ENCODE peak calls at places on chromosomes 12 and 14, in six cellular contexts. L is CD4-positive, alpha-beta T cell; J is endodermal cell; N is HCT116; K is lung; Z is thyroid gland. A is an unnamed sample. For H3K9me3, the result is how much of the 10 kb centered on the place peaks cover.

GRCh38 chr12:131466306-131466705 is 244.6 kb upstream of the SFSWAP start:
- DNase-seq in L (no peak), K (no peak), N (no peak), J (peak), Z (no peak), A (no peak)

GRCh38 chr14:74867673-74868072 is 8.3 kb downstream of the PROX2 start:
- DNase-seq in K (no peak), N (no peak), J (no peak), L (peak), Z (no peak), A (no peak)

GRCh38 chr12:56260380-56260779 is 2.2 kb upstream of the ANKRD52 start:
- DNase-seq in L (no peak), Z (no peak), K (no peak), J (no peak), N (no peak), A (no peak)

GRCh38 chr14:102917469-102918211 is 4.8 kb upstream of the AMN start:
- DNase-seq in N (peak), K (no peak), Z (peak), L (peak), J (peak), A (no peak)

GRCh38 chr14:90349729-90350128 is 18.0 kb upstream of the NRDE2 start:
- DNase-seq in N (no peak), Z (no peak), L (no peak), K (no peak), J (no peak), A (no peak)

GRCh38 chr12:14373202-14373601 is 7.7 kb downstream of the ATF7IP start:
- DNase-seq in L (no peak), Z (no peak), J (no peak), K (no peak), N (no peak), A (no peak)

GRCh38 chr14:69687963-69688649 is 76.7 kb downstream of the SUSD6 start:
- DNase-seq in Z (peak), K (no peak), L (no peak), J (no peak), N (no peak), A (no peak)

GRCh38 chr12:9115731-9116689 is at the start of gene A2M:
- DNase-seq in Z (no peak), K (no peak), L (no peak), N (no peak), J (no peak), A (no peak)

GRCh38 chr12:124518051-124518932 is 49.1 kb downstream of the NCOR2 start:
- DNase-seq in Z (peak), L (no peak), N (peak), J (peak), K (peak), A (peak)

GRCh38 chr12:50914872-50915484 is 37.4 kb upstream of the HIGD1C start:
- DNase-seq in Z (no peak), N (no peak), L (no peak), J (no peak), K (no peak), A (no peak)

GRCh38 chr12:50913224-50913623 is 39.1 kb upstream of the HIGD1C start:
- DNase-seq in K (no peak), N (no peak), Z (no peak), L (no peak), J (no peak), A (no peak)

GRCh38 chr12:50918584-50919316 is 33.6 kb upstream of the HIGD1C start:
- DNase-seq in K (no peak), J (no peak), N (no peak), L (no peak), Z (no peak), A (no peak)

DNA sequence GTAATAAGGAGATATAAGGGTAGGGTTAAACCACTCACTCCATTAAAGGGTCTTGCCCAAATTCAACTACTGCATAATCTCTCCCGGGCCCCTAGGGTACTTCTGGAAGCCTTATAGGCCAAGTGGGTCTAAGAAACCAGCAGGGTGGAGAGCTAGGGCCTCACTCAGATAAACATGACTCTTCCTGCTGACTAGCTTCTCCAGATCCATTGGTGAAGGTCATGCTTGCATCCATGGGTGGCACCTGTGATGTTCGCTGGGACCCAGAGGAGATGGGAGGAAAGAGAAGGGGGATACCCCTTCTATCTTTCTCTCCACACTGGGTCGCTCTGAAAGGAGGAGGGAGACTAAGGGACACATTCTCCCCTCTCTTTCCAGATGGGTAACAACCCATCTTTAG is 36.1 kb upstream of the HIGD1C start:
- DNase-seq in K (no peak), L (no peak), J (no peak), Z (no peak), N (peak), A (no peak)
- H3K9me3 ChIP-seq in K (under half), L (under half), J (half or more), Z (under half), N (under half), A (under half)

DNA sequence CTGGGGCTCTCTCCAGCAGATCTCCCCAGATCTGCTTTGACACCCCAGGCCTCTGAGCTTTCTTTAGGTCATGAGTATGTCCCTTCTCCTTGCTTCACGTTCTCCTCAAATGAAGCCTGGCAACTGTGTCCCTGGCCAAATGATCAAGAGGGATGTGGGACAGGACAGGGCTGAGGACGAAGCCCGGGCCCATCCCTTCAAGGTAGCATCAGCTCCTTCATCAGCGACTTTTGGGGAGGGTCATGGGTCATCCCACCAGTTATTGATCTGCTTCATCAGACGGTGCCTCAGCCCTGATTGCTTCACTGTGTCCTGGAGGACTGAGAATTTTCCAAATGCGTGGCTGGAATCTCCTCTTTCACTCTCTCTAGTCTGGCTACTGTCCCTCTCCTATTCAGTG is 32.3 kb downstream of the ACADS start:
- DNase-seq in J (no peak), L (no peak), Z (no peak), N (no peak), K (no peak), A (no peak)
- H3K9me3 ChIP-seq in J (under half), L (under half), Z (under half), N (under half), K (under half), A (under half)

DNA sequence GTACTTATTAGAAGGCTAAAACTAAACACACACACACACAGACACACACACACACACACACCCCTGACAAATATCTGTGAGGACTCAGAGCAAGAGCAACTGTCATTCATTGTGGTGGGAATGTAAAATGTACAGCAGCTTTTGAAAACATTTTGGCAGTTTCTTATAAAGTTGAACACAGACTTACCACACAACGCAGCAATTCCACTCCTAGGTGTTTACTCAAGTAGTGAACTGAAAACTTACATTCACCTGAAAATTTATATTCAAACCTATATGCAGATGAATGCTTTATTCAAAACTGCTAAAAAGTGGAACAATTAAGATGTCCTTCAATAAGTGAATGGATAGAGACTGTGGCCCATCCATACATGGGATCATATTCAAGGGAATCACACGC is 18.6 kb downstream of the ZNF605 start:
- DNase-seq in L (no peak), N (no peak), K (no peak), J (no peak), Z (no peak), A (no peak)
- H3K9me3 ChIP-seq in L (half or more), N (under half), K (under half), J (half or more), Z (under half), A (half or more)

GRCh38 chr14:97578982-97579381 is 781.8 kb downstream of the VRK1 start:
- DNase-seq in N (no peak), Z (no peak), K (no peak), L (no peak), J (no peak), A (no peak)
- H3K9me3 ChIP-seq in N (under half), Z (under half), K (under half), L (under half), J (under half), A (under half)

DNA sequence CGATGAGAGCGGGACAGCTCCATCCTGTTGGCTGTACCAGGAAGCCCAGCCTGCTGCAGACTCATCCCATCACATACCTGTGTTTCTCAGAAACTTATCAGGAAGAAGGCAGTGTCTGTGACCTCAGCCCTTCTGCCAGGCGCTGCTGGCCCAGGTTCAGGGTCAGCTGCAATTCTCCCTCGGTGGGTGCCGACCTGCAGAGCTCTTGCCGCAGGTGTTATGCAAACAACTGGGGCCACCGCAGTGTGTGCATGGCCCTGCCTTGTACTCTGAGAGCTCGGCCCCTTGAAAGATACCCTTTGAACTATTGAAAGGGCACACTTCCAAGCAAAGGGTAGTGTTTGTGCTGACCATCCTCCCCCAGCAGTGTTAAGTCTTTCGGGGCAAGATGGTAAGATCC is 322.2 kb upstream of the DIO3 start:
- DNase-seq in K (no peak), Z (no peak), N (no peak), L (no peak), J (peak), A (no peak)
- H3K9me3 ChIP-seq in K (under half), Z (under half), N (under half), L (under half), J (under half), A (under half)

GRCh38 chr12:31846405-31846804 is 112.8 kb upstream of the RESF1 start:
- DNase-seq in J (no peak), K (no peak), L (no peak), N (no peak), Z (no peak), A (no peak)

GRCh38 chr12:31853520-31853919 is 105.7 kb upstream of the RESF1 start:
- DNase-seq in L (no peak), J (no peak), Z (no peak), N (no peak), K (no peak), A (no peak)

GRCh38 chr12:31850268-31850667 is 108.9 kb upstream of the RESF1 start:
- DNase-seq in L (no peak), N (no peak), Z (no peak), K (no peak), J (no peak), A (no peak)

GRCh38 chr12:31845613-31846321 is 113.4 kb upstream of the RESF1 start:
- DNase-seq in N (no peak), K (no peak), L (no peak), Z (no peak), J (no peak), A (no peak)

GRCh38 chr12:31849090-31849687 is 110.0 kb upstream of the RESF1 start:
- DNase-seq in J (no peak), K (no peak), Z (no peak), N (peak), L (no peak), A (no peak)
- H3K9me3 ChIP-seq in J (half or more), K (under half), Z (under half), N (under half), L (under half), A (under half)

GRCh38 chr14:106489112-106489881 is 962.9 kb downstream of the TMEM121 start:
- DNase-seq in L (no peak), K (no peak), Z (no peak), N (no peak), J (no peak), A (no peak)
- H3K9me3 ChIP-seq in L (under half), K (under half), Z (under half), N (under half), J (half or more), A (under half)

DNA sequence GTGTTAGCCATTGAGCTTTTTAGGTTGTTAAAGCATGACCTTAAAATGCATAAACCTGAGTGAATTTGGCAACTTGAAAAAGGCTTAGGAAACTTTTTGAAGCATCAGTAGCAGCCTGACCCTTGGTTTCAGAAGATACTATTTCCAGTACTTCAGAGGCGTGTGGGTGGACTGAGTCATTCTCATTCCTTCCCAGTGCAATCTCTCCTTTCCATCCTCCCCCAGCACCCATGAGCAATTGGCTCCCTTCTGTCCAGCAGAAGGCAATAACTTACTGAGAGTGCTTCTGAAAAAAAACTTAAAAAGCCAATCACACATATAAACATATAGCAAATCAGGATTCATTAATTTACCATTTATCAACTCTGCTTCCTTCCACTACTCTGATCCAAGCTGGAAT is 299.3 kb upstream of the STXBP6 start:
- DNase-seq in L (no peak), Z (no peak), N (no peak), K (no peak), J (no peak), A (no peak)
- H3K9me3 ChIP-seq in L (under half), Z (under half), N (under half), K (under half), J (under half), A (under half)

A was measured in breast epithelium.